ENCODE peak calls at places on chromosome 16, in seven cellular contexts. One of them, this sample, is unnamed.

GRCh38 chr16:27273670-27274522 is 5.3 kb upstream of the NSMCE1 start:
- DNase-seq in right cardiac atrium: no peak
- DNase-seq in foreskin keratinocyte: no peak
- DNase-seq in epithelial cell of prostate: no peak
- DNase-seq in CD8-positive, alpha-beta T cell: no peak
- DNase-seq in trophoblast cell: no peak
- DNase-seq in A549: peak
- DNase-seq in this sample: no peak

GRCh38 chr16:88442811-88443576 is 10.1 kb upstream of the ZFPM1 start:
- DNase-seq in right cardiac atrium: peak
- DNase-seq in epithelial cell of prostate: no peak
- DNase-seq in foreskin keratinocyte: peak
- DNase-seq in CD8-positive, alpha-beta T cell: peak
- DNase-seq in A549: peak
- DNase-seq in trophoblast cell: peak
- DNase-seq in this sample: peak

GRCh38 chr16:81818514-81819304 is 39.6 kb downstream of the PLCG2 start:
- DNase-seq in CD8-positive, alpha-beta T cell: no peak
- DNase-seq in epithelial cell of prostate: no peak
- DNase-seq in right cardiac atrium: no peak
- DNase-seq in foreskin keratinocyte: no peak
- DNase-seq in trophoblast cell: no peak
- DNase-seq in A549: no peak
- DNase-seq in this sample: no peak

GRCh38 chr16:71406724-71407123 is 35.1 kb downstream of the TLE7 start:
- DNase-seq in right cardiac atrium: no peak
- DNase-seq in A549: no peak
- DNase-seq in trophoblast cell: no peak
- DNase-seq in foreskin keratinocyte: no peak
- DNase-seq in CD8-positive, alpha-beta T cell: no peak
- DNase-seq in epithelial cell of prostate: no peak
- DNase-seq in this sample: no peak

GRCh38 chr16:87334611-87335305 is 17.6 kb upstream of the C16orf95 start:
- DNase-seq in A549: no peak
- DNase-seq in CD8-positive, alpha-beta T cell: no peak
- DNase-seq in trophoblast cell: no peak
- DNase-seq in epithelial cell of prostate: no peak
- DNase-seq in right cardiac atrium: no peak
- DNase-seq in foreskin keratinocyte: no peak
- DNase-seq in this sample: no peak

GRCh38 chr16:28012031-28012445 is 51.5 kb downstream of the GSG1L start:
- DNase-seq in foreskin keratinocyte: no peak
- DNase-seq in CD8-positive, alpha-beta T cell: no peak
- DNase-seq in trophoblast cell: no peak
- DNase-seq in right cardiac atrium: no peak
- DNase-seq in epithelial cell of prostate: no peak
- DNase-seq in A549: no peak
- DNase-seq in this sample: no peak

GRCh38 chr16:1526608-1527555 is 6.6 kb upstream of the TMEM204 start:
- DNase-seq in right cardiac atrium: peak
- DNase-seq in A549: no peak
- DNase-seq in CD8-positive, alpha-beta T cell: peak
- DNase-seq in foreskin keratinocyte: no peak
- DNase-seq in epithelial cell of prostate: no peak
- DNase-seq in trophoblast cell: no peak
- DNase-seq in this sample: no peak

GRCh38 chr16:64269756-64270155 is 852.1 kb downstream of the CDH11 start:
- DNase-seq in trophoblast cell: no peak
- DNase-seq in CD8-positive, alpha-beta T cell: no peak
- DNase-seq in foreskin keratinocyte: no peak
- DNase-seq in right cardiac atrium: no peak
- DNase-seq in A549: no peak
- DNase-seq in epithelial cell of prostate: no peak
- DNase-seq in this sample: no peak

GRCh38 chr16:24747425-24747824 is 18.0 kb downstream of the TNRC6A start:
- DNase-seq in foreskin keratinocyte: no peak
- DNase-seq in trophoblast cell: no peak
- DNase-seq in epithelial cell of prostate: no peak
- DNase-seq in A549: no peak
- DNase-seq in right cardiac atrium: no peak
- DNase-seq in CD8-positive, alpha-beta T cell: no peak
- DNase-seq in this sample: no peak

GRCh38 chr16:8855051-8855786 is 13.6 kb downstream of the CARHSP1 start:
- DNase-seq in CD8-positive, alpha-beta T cell: no peak
- DNase-seq in trophoblast cell: no peak
- DNase-seq in A549: no peak
- DNase-seq in right cardiac atrium: peak
- DNase-seq in foreskin keratinocyte: no peak
- DNase-seq in epithelial cell of prostate: no peak
- DNase-seq in this sample: no peak

GRCh38 chr16:12573730-12574383 is 229.8 kb downstream of the CPPED1 start:
- DNase-seq in CD8-positive, alpha-beta T cell: peak
- DNase-seq in right cardiac atrium: peak
- DNase-seq in trophoblast cell: peak
- DNase-seq in A549: peak
- DNase-seq in epithelial cell of prostate: no peak
- DNase-seq in foreskin keratinocyte: peak
- DNase-seq in this sample: peak

GRCh38 chr16:75256059-75256870 is 4.8 kb upstream of the BCAR1 start:
- DNase-seq in CD8-positive, alpha-beta T cell: no peak
- DNase-seq in foreskin keratinocyte: no peak
- DNase-seq in trophoblast cell: no peak
- DNase-seq in A549: no peak
- DNase-seq in epithelial cell of prostate: no peak
- DNase-seq in right cardiac atrium: peak
- DNase-seq in this sample: no peak

GRCh38 chr16:27317738-27318398 is 4.1 kb downstream of the IL4R start:
- DNase-seq in foreskin keratinocyte: no peak
- DNase-seq in right cardiac atrium: no peak
- DNase-seq in trophoblast cell: no peak
- DNase-seq in CD8-positive, alpha-beta T cell: no peak
- DNase-seq in epithelial cell of prostate: no peak
- DNase-seq in A549: no peak
- DNase-seq in this sample: no peak

GRCh38 chr16:70746708-70747424 is 54.1 kb downstream of the VAC14 start:
- DNase-seq in A549: peak
- DNase-seq in foreskin keratinocyte: peak
- DNase-seq in trophoblast cell: peak
- DNase-seq in right cardiac atrium: peak
- DNase-seq in CD8-positive, alpha-beta T cell: no peak
- DNase-seq in epithelial cell of prostate: peak
- DNase-seq in this sample: peak

GRCh38 chr16:89314357-89314756 is 96.9 kb downstream of the ZNF778 start:
- DNase-seq in right cardiac atrium: peak
- DNase-seq in A549: no peak
- DNase-seq in trophoblast cell: no peak
- DNase-seq in epithelial cell of prostate: no peak
- DNase-seq in foreskin keratinocyte: peak
- DNase-seq in CD8-positive, alpha-beta T cell: peak
- DNase-seq in this sample: no peak

GRCh38 chr16:57305159-57305811 is 20.8 kb upstream of the PLLP start:
- DNase-seq in epithelial cell of prostate: no peak
- DNase-seq in A549: no peak
- DNase-seq in trophoblast cell: no peak
- DNase-seq in foreskin keratinocyte: no peak
- DNase-seq in right cardiac atrium: peak
- DNase-seq in CD8-positive, alpha-beta T cell: no peak
- DNase-seq in this sample: no peak

GRCh38 chr16:57067347-57067746 is 25.0 kb upstream of the CPNE2 start:
- DNase-seq in CD8-positive, alpha-beta T cell: no peak
- DNase-seq in epithelial cell of prostate: no peak
- DNase-seq in A549: no peak
- DNase-seq in trophoblast cell: no peak
- DNase-seq in right cardiac atrium: no peak
- DNase-seq in foreskin keratinocyte: no peak
- DNase-seq in this sample: no peak

GRCh38 chr16:56547949-56548567 is 16.8 kb upstream of the MT4 start:
- DNase-seq in foreskin keratinocyte: no peak
- DNase-seq in right cardiac atrium: no peak
- DNase-seq in trophoblast cell: no peak
- DNase-seq in A549: no peak
- DNase-seq in epithelial cell of prostate: no peak
- DNase-seq in CD8-positive, alpha-beta T cell: no peak
- DNase-seq in this sample: no peak

GRCh38 chr16:89373355-89374110 is 116.8 kb downstream of the ANKRD11 start:
- DNase-seq in epithelial cell of prostate: no peak
- DNase-seq in CD8-positive, alpha-beta T cell: no peak
- DNase-seq in A549: no peak
- DNase-seq in right cardiac atrium: no peak
- DNase-seq in foreskin keratinocyte: no peak
- DNase-seq in trophoblast cell: no peak
- DNase-seq in this sample: no peak

GRCh38 chr16:31467151-31467550 is 4.8 kb upstream of the TGFB1I1 start:
- DNase-seq in right cardiac atrium: no peak
- DNase-seq in trophoblast cell: no peak
- DNase-seq in CD8-positive, alpha-beta T cell: no peak
- DNase-seq in epithelial cell of prostate: no peak
- DNase-seq in foreskin keratinocyte: no peak
- DNase-seq in A549: no peak
- DNase-seq in this sample: no peak

GRCh38 chr16:4341250-4341649 is 9.9 kb downstream of the PAM16 start:
- DNase-seq in A549: no peak
- DNase-seq in CD8-positive, alpha-beta T cell: no peak
- DNase-seq in epithelial cell of prostate: no peak
- DNase-seq in right cardiac atrium: no peak
- DNase-seq in foreskin keratinocyte: no peak
- DNase-seq in trophoblast cell: no peak
- DNase-seq in this sample: no peak

GRCh38 chr16:4340443-4340842 is 10.7 kb downstream of the PAM16 start:
- DNase-seq in epithelial cell of prostate: no peak
- DNase-seq in CD8-positive, alpha-beta T cell: no peak
- DNase-seq in A549: no peak
- DNase-seq in foreskin keratinocyte: no peak
- DNase-seq in right cardiac atrium: no peak
- DNase-seq in trophoblast cell: no peak
- DNase-seq in this sample: no peak

GRCh38 chr16:4339455-4339854 is 11.7 kb downstream of the PAM16 start:
- DNase-seq in trophoblast cell: no peak
- DNase-seq in right cardiac atrium: no peak
- DNase-seq in A549: no peak
- DNase-seq in CD8-positive, alpha-beta T cell: no peak
- DNase-seq in foreskin keratinocyte: no peak
- DNase-seq in epithelial cell of prostate: no peak
- DNase-seq in this sample: no peak

GRCh38 chr16:4338712-4339299 is 12.3 kb downstream of the PAM16 start:
- DNase-seq in trophoblast cell: no peak
- DNase-seq in CD8-positive, alpha-beta T cell: no peak
- DNase-seq in epithelial cell of prostate: no peak
- DNase-seq in A549: no peak
- DNase-seq in foreskin keratinocyte: no peak
- DNase-seq in right cardiac atrium: peak
- DNase-seq in this sample: no peak

DNA sequence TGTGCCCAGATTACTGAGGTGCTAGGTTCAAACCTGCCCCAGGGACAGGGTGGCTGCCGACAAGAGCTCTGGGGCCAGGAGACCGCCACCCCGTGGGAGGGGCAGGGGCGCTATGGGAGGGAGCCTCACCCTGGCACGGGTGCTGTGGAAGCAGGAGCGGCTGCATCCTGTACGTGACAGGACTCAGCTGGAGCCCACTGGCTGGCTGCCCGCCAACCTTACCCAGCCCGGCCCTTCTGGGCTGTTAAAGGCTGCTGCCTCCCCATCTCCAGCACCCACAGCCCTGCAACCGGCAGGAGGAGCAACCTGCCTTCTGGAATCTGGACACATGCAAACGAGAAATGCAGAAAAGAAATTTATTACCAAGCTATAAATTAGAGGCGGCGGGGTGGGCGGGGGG is 11.2 kb downstream of the PAM16 start:
- DNase-seq in CD8-positive, alpha-beta T cell: no peak
- DNase-seq in A549: no peak
- DNase-seq in epithelial cell of prostate: no peak
- DNase-seq in foreskin keratinocyte: no peak
- DNase-seq in trophoblast cell: no peak
- DNase-seq in right cardiac atrium: peak
- DNase-seq in this sample: peak
- H3K27ac ChIP-seq in CD8-positive, alpha-beta T cell: no peak
- H3K27ac ChIP-seq in A549: no peak
- H3K27ac ChIP-seq in epithelial cell of prostate: no peak
- H3K27ac ChIP-seq in foreskin keratinocyte: no peak
- H3K27ac ChIP-seq in trophoblast cell: no peak
- H3K27ac ChIP-seq in right cardiac atrium: no peak
- H3K27ac ChIP-seq in this sample: peak

GRCh38 chr16:22374311-22375116 is at the start of gene CDR2:
- DNase-seq in A549: peak
- DNase-seq in foreskin keratinocyte: peak
- DNase-seq in trophoblast cell: peak
- DNase-seq in epithelial cell of prostate: peak
- DNase-seq in CD8-positive, alpha-beta T cell: peak
- DNase-seq in right cardiac atrium: peak
- DNase-seq in this sample: peak
- H3K27ac ChIP-seq in A549: peak
- H3K27ac ChIP-seq in foreskin keratinocyte: peak
- H3K27ac ChIP-seq in trophoblast cell: peak
- H3K27ac ChIP-seq in epithelial cell of prostate: peak
- H3K27ac ChIP-seq in CD8-positive, alpha-beta T cell: peak
- H3K27ac ChIP-seq in right cardiac atrium: peak
- H3K27ac ChIP-seq in this sample: peak

DNA sequence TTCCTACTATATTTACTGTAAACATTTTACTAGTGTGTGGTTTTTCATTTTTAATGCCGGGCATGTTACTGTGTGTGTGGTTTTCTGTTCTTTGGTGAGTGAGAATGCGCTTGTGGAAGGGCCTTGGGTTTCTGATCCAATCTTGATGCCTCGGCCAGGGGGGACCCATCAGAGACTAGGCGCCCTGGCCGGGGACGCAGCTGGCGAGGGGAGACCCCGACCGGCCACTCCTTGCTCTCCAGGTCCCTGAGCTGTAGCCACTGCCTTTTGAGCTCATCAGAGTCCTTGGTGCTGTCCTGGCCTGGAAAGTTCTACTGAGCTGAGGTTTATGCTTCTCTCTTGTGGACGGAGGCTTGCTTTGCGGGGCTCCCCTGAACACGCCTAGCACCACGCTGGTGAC is 37.5 kb downstream of the KIAA0513 start:
- DNase-seq in trophoblast cell: no peak
- DNase-seq in right cardiac atrium: no peak
- DNase-seq in A549: no peak
- DNase-seq in epithelial cell of prostate: no peak
- DNase-seq in foreskin keratinocyte: no peak
- DNase-seq in CD8-positive, alpha-beta T cell: no peak
- DNase-seq in this sample: no peak
- H3K27ac ChIP-seq in trophoblast cell: no peak
- H3K27ac ChIP-seq in right cardiac atrium: no peak
- H3K27ac ChIP-seq in A549: no peak
- H3K27ac ChIP-seq in epithelial cell of prostate: no peak
- H3K27ac ChIP-seq in foreskin keratinocyte: no peak
- H3K27ac ChIP-seq in CD8-positive, alpha-beta T cell: no peak
- H3K27ac ChIP-seq in this sample: no peak

DNA sequence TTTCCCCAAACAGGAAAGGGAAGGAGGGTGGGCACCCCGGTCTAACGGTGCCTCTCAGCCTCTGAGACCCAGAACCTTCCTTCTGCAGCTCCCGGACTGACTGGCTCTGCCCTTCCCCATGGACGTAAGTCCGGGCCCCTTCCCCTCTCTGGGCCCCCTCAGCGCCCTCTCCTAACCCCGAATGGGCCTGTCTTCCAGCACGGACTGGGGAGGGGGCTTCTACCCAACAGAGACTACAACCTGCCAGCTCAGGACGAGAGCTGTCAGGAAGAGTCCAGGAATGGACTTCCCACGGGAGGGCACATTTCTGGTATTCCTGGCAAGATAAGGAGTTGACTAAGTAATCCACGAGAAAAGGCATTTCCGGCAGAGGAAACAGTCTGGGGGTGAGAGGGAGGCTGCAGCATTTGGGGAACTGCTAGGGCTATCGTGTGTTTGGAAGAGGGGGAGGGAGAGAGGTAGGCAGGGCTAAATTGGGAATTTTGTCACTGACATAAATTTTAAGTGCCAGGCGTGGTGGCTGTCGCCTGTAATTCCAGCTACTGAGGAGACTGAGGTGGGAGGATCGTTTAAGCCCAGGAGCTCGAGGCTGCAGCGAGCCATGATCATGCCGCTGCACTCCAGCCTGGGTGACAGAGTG is 12.1 kb upstream of the ALDOA start:
- DNase-seq in trophoblast cell: peak
- DNase-seq in right cardiac atrium: no peak
- DNase-seq in A549: no peak
- DNase-seq in foreskin keratinocyte: peak
- DNase-seq in epithelial cell of prostate: no peak
- DNase-seq in CD8-positive, alpha-beta T cell: no peak
- DNase-seq in this sample: no peak
- H3K27ac ChIP-seq in trophoblast cell: no peak
- H3K27ac ChIP-seq in right cardiac atrium: no peak
- H3K27ac ChIP-seq in A549: peak
- H3K27ac ChIP-seq in foreskin keratinocyte: no peak
- H3K27ac ChIP-seq in epithelial cell of prostate: peak
- H3K27ac ChIP-seq in CD8-positive, alpha-beta T cell: no peak
- H3K27ac ChIP-seq in this sample: peak

This sample was measured in left ventricle myocardium inferior.